ENCODE peak calls at places on chromosomes 2 and 18, in seven cellular contexts. U is neural progenitor cell; E is CD8-positive, alpha-beta memory T cell; D is tibial artery; X is heart right ventricle; T is pancreas; R is body of pancreas. M is an unnamed sample.
A peak's percentile ranks its signal among the peaks of the same experiment; 100 is the strongest.

GRCh38 chr2:238444242-238444641 is 17.5 kb downstream of the ASB1 start:
- DNase-seq in R (no peak), U (no peak), T (no peak), D (no peak), E (no peak), X (no peak), M (no peak)

GRCh38 chr2:30272761-30273573 is 41.6 kb downstream of the LBH start:
- DNase-seq in T (no peak), U (no peak), E (no peak), D (no peak), R (no peak), X (no peak), M (no peak)

GRCh38 chr2:204920776-204921175 is 375.5 kb downstream of the PARD3B start:
- DNase-seq in X (no peak), D (no peak), U (no peak), E (no peak), R (no peak), T (no peak), M (no peak)

GRCh38 chr18:58391932-58392331 is 237.0 kb downstream of the ALPK2 start:
- DNase-seq in U (peak; percentile 33), D (peak; percentile 38), E (no peak), X (no peak), R (no peak), T (no peak), M (no peak)

GRCh38 chr2:63059434-63060078 is 8.9 kb downstream of the OTX1 start:
- DNase-seq in T (no peak), X (no peak), E (no peak), R (no peak), D (no peak), U (peak; percentile 48), M (no peak)

GRCh38 chr2:74544634-74545033 is 9.1 kb downstream of the LOXL3 start:
- DNase-seq in T (no peak), R (no peak), U (no peak), E (no peak), X (no peak), D (no peak), M (no peak)

GRCh38 chr2:43542285-43542933 is 53.4 kb downstream of the THADA start:
- DNase-seq in D (no peak), T (no peak), R (no peak), E (peak; percentile 40), U (peak; percentile 27), X (no peak), M (no peak)

GRCh38 chr2:224449212-224450147 is 47.6 kb upstream of the FAM124B start:
- DNase-seq in R (peak; percentile 25), U (no peak), X (no peak), E (no peak), T (no peak), D (no peak), M (no peak)

GRCh38 chr2:169664600-169664977 is 29.6 kb downstream of the CFAP210 start:
- DNase-seq in X (no peak), T (no peak), D (no peak), U (no peak), R (no peak), E (no peak), M (no peak)

GRCh38 chr18:23619388-23619873 is 33.1 kb upstream of the NPC1 start:
- DNase-seq in T (no peak), R (peak; percentile 5), D (no peak), X (peak; percentile 35), U (peak; percentile 57), E (no peak), M (no peak)

GRCh38 chr18:13377496-13377895 is 158.9 kb downstream of the LDLRAD4 start:
- DNase-seq in X (no peak), T (no peak), E (no peak), D (no peak), U (no peak), R (peak; percentile 32), M (no peak)

GRCh38 chr18:3903341-3903740 is 453.4 kb downstream of the TGIF1 start:
- DNase-seq in T (no peak), E (no peak), U (no peak), X (no peak), D (no peak), R (no peak), M (no peak)

GRCh38 chr2:98903767-98904485 is 32.1 kb downstream of the CRACDL start:
- DNase-seq in T (no peak), D (peak; percentile 28), R (no peak), U (no peak), X (no peak), E (no peak), M (no peak)

GRCh38 chr2:85537600-85538506 is 1.1 kb upstream of the MAT2A start:
- DNase-seq in E (peak; percentile 27), X (peak; percentile 55), D (peak; percentile 83), R (peak; percentile 69), T (peak; percentile 68), U (peak; percentile 75), M (no peak)

GRCh38 chr2:241720560-241720959 is 13.9 kb upstream of the D2HGDH start:
- DNase-seq in T (no peak), R (no peak), D (no peak), U (no peak), E (no peak), X (no peak), M (no peak)

GRCh38 chr18:45386256-45386655 is 229.0 kb upstream of the SLC14A2 start:
- DNase-seq in D (no peak), T (peak; percentile 21), R (peak; percentile 59), U (peak; percentile 81), E (no peak), X (peak; percentile 20), M (no peak)

GRCh38 chr2:203949228-203949627 is 12.7 kb downstream of the ICOS start:
- DNase-seq in D (no peak), E (peak; percentile 29), R (no peak), X (no peak), U (no peak), T (no peak), M (no peak)

GRCh38 chr2:227473019-227473461 is 1.1 kb downstream of the AGFG1 start:
- DNase-seq in D (no peak), T (no peak), U (no peak), R (no peak), E (no peak), X (no peak), M (no peak)

GRCh38 chr2:105186967-105187498 is 54.5 kb upstream of the GPR45 start:
- DNase-seq in R (no peak), T (no peak), D (no peak), U (no peak), X (no peak), E (no peak), M (no peak)

GRCh38 chr2:239302808-239303557 is 97.8 kb downstream of the HDAC4 start:
- DNase-seq in D (peak; percentile 65), E (no peak), U (no peak), T (no peak), X (no peak), R (peak; percentile 51), M (no peak)

GRCh38 chr2:164220250-164220649 is 401.0 kb downstream of the GRB14 start:
- DNase-seq in X (no peak), T (no peak), D (no peak), R (no peak), U (no peak), E (no peak), M (no peak)

GRCh38 chr2:164224007-164224406 is 397.3 kb downstream of the GRB14 start:
- DNase-seq in R (no peak), T (no peak), U (no peak), X (no peak), E (no peak), D (no peak), M (no peak)

GRCh38 chr2:164221473-164221872 is 399.8 kb downstream of the GRB14 start:
- DNase-seq in T (no peak), R (no peak), E (no peak), D (no peak), U (no peak), X (no peak), M (no peak)
- H3K4me3 ChIP-seq in T (no peak overlapping the region), R (no peak overlapping the region), E (no peak overlapping the region), D (no peak overlapping the region), U (no peak overlapping the region), X (no peak overlapping the region), M (no peak overlapping the region)

GRCh38 chr2:158045362-158045761 is 56.3 kb upstream of the UPP2 start:
- DNase-seq in X (no peak), U (peak; percentile 36), R (peak; percentile 22), T (no peak), E (no peak), D (no peak), M (no peak)

GRCh38 chr2:158043181-158043948 is 58.3 kb upstream of the UPP2 start:
- DNase-seq in T (no peak), E (no peak), X (no peak), D (no peak), R (no peak), U (no peak), M (no peak)

GRCh38 chr2:158038906-158039305 is 62.8 kb upstream of the UPP2 start:
- DNase-seq in R (no peak), T (no peak), X (no peak), E (no peak), U (no peak), D (no peak), M (no peak)

GRCh38 chr2:158042666-158043065 is 59.0 kb upstream of the UPP2 start:
- DNase-seq in X (peak; percentile 19), D (no peak), R (no peak), E (no peak), T (no peak), U (no peak), M (no peak)

DNA sequence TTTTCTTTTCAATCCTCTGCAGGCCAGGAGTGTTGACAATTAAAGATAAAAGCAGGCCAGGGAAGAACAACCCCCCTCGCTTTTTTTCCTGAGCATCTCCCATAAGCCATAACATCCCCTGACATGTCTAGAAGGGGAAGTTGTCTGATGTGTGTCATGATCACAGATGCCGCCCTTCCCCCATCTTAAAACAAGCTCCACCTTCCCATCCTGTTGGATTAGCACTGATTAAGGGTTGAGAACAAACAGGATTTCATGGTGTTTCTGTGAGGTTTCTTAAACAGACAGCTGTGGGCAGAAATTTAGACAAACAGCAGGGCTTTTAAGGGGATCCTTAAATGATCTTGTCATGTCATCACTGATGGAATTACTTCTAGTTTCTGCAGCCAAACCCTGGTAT is 59.4 kb upstream of the UPP2 start:
- DNase-seq in D (no peak), U (peak; percentile 35), R (no peak), E (no peak), X (no peak), T (no peak), M (no peak)
- H3K27ac ChIP-seq in D (no peak overlapping the region), U (no peak overlapping the region), R (no peak overlapping the region), E (no peak overlapping the region), X (peak overlapping the region; percentile 43), T (no peak overlapping the region), M (no peak overlapping the region)

DNA sequence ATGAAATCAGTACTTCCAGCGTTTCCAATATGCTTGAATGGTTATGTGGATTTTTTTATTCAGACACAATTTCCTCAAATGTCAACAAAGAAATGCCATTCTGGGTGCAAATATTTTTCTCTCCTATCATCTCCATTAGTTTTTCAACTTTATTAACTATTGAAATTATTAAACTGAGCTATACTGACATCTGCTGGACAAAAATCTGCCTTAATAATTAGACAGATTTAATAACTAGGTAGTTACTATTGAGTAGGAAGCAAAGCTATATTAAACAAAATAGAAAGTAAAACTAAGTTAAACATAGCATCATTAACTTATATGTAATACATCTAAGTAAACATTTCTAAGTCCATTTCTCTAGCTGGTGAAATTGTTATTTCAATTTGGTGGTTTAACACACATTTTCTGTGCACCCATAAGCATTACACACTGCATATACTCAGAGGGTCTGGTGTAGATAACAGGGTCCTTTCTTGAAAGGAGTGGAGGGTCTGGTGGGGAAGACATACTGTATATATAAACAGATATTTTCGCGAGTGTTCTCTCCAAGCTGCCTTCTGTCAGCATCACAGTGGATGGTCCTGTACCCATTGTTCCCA is 77.0 kb downstream of the LANCL1 start:
- DNase-seq in T (no peak), E (no peak), D (no peak), R (no peak), U (no peak), X (no peak), M (no peak)
- H3K4me3 ChIP-seq in T (no peak overlapping the region), E (no peak overlapping the region), D (no peak overlapping the region), R (no peak overlapping the region), U (no peak overlapping the region), X (no peak overlapping the region), M (no peak overlapping the region)

GRCh38 chr2:215830313-215830712 is 183.0 kb downstream of the MREG start:
- DNase-seq in D (peak; percentile 73), X (no peak), E (no peak), U (no peak), R (peak; percentile 12), T (no peak), M (peak; percentile 67)
- H3K27ac ChIP-seq in D (peak overlapping the region; percentile 60), X (no peak overlapping the region), E (no peak overlapping the region), U (no peak overlapping the region), R (no peak overlapping the region), T (no peak overlapping the region), M (peak overlapping the region; percentile 38)